ENCODE peak calls at places on chromosome 14, in seven cellular contexts. S is transverse colon, K is omental fat pad, Q is stomach, B is left ventricle myocardium inferior, Y is foreskin fibroblast, D is brain microvascular endothelial cell. C is an unnamed sample.

GRCh38 chr14:81991998-81992397 is 458.3 kb upstream of the SEL1L start:
- DNase-seq in S (no peak), K (no peak), Q (no peak), B (no peak), Y (peak), D (no peak), C (no peak)

GRCh38 chr14:69750495-69750894 is 16.4 kb upstream of the SRSF5 start:
- DNase-seq in S (no peak), K (no peak), Q (no peak), B (no peak), Y (no peak), D (no peak), C (no peak)

GRCh38 chr14:56271988-56272387 is 153.8 kb downstream of the PELI2 start:
- DNase-seq in S (no peak), K (no peak), Q (no peak), B (no peak), Y (peak), D (peak), C (peak)

GRCh38 chr14:39426605-39427004 is 5.6 kb downstream of the FBXO33 start:
- DNase-seq in S (no peak), K (no peak), Q (no peak), B (no peak), Y (peak), D (peak), C (peak)

GRCh38 chr14:105364100-105364708 is 34.1 kb upstream of the TEX22 start:
- DNase-seq in S (peak), K (no peak), Q (peak), B (peak), Y (peak), D (peak), C (peak)

GRCh38 chr14:69571879-69572633 is 2.6 kb downstream of the CCDC177 start:
- DNase-seq in S (peak), K (no peak), Q (peak), B (no peak), Y (peak), D (no peak), C (no peak)

GRCh38 chr14:21047378-21047781 is 5.2 kb downstream of the RNASE7 start:
- DNase-seq in S (no peak), K (no peak), Q (no peak), B (no peak), Y (no peak), D (no peak), C (peak)

GRCh38 chr14:56686416-56686815 is 106.8 kb downstream of the TMEM260 start:
- DNase-seq in S (peak), K (no peak), Q (peak), B (peak), Y (no peak), D (no peak), C (no peak)

GRCh38 chr14:51443195-51444018 is 203.4 kb downstream of the TMX1 start:
- DNase-seq in S (no peak), K (no peak), Q (no peak), B (no peak), Y (peak), D (peak), C (no peak)

GRCh38 chr14:54330876-54331275 is 65.9 kb upstream of the CDKN3 start:
- DNase-seq in S (no peak), K (no peak), Q (no peak), B (no peak), Y (no peak), D (no peak), C (no peak)

GRCh38 chr14:32430326-32430725 is 101.2 kb downstream of the AKAP6 start:
- DNase-seq in S (no peak), K (no peak), Q (no peak), B (no peak), Y (peak), D (peak), C (no peak)

GRCh38 chr14:68781161-68782021 is 11.5 kb downstream of the ZFP36L1 start:
- DNase-seq in S (peak), K (no peak), Q (peak), B (no peak), Y (no peak), D (no peak), C (no peak)

GRCh38 chr14:74961238-74961911 is 6.0 kb upstream of the PGF start:
- DNase-seq in S (no peak), K (no peak), Q (no peak), B (no peak), Y (no peak), D (no peak), C (no peak)

GRCh38 chr14:74800780-74801179 is 37.7 kb downstream of the YLPM1 start:
- DNase-seq in S (no peak), K (no peak), Q (no peak), B (no peak), Y (no peak), D (no peak), C (no peak)

GRCh38 chr14:58981840-58982239 is 206.6 kb upstream of the DAAM1 start:
- DNase-seq in S (no peak), K (no peak), Q (no peak), B (no peak), Y (no peak), D (no peak), C (no peak)

GRCh38 chr14:95452890-95453712 is 63.3 kb downstream of the SYNE3 start:
- DNase-seq in S (no peak), K (no peak), Q (no peak), B (no peak), Y (no peak), D (no peak), C (no peak)

GRCh38 chr14:81198651-81199050 is 22.1 kb downstream of the GTF2A1 start:
- DNase-seq in S (no peak), K (no peak), Q (no peak), B (no peak), Y (no peak), D (no peak), C (no peak)

GRCh38 chr14:71692496-71692895 is 239.7 kb upstream of the RGS6 start:
- DNase-seq in S (no peak), K (no peak), Q (no peak), B (no peak), Y (peak), D (no peak), C (peak)

GRCh38 chr14:69643430-69644200 is 32.2 kb downstream of the SUSD6 start:
- DNase-seq in S (peak), K (peak), Q (peak), B (no peak), Y (peak), D (peak), C (peak)

GRCh38 chr14:51208982-51209381 is 31.1 kb upstream of the TMX1 start:
- DNase-seq in S (no peak), K (no peak), Q (no peak), B (no peak), Y (no peak), D (no peak), C (no peak)

GRCh38 chr14:77036484-77037337 is 8.2 kb upstream of the IRF2BPL start:
- DNase-seq in S (no peak), K (no peak), Q (no peak), B (no peak), Y (no peak), D (no peak), C (no peak)

GRCh38 chr14:46344327-46344937 is 307.1 kb downstream of the RPL10L start:
- DNase-seq in S (no peak), K (no peak), Q (no peak), B (no peak), Y (peak), D (peak), C (peak)

GRCh38 chr14:90319173-90319572 is 12.6 kb downstream of the NRDE2 start:
- DNase-seq in S (no peak), K (no peak), Q (no peak), B (no peak), Y (peak), D (no peak), C (peak)

GRCh38 chr14:102341566-102341965 is 21.1 kb downstream of the CINP start:
- DNase-seq in S (no peak), K (no peak), Q (no peak), B (no peak), Y (no peak), D (no peak), C (no peak)

GRCh38 chr14:104141621-104142091 is 3.3 kb downstream of the KIF26A start:
- DNase-seq in S (no peak), K (no peak), Q (no peak), B (no peak), Y (no peak), D (no peak), C (no peak)

GRCh38 chr14:104120281-104120741 is 18.1 kb upstream of the KIF26A start:
- DNase-seq in S (no peak), K (no peak), Q (peak), B (no peak), Y (no peak), D (no peak), C (no peak)

GRCh38 chr14:37457334-37457733 is 137.7 kb downstream of the FOXA1 start:
- DNase-seq in S (no peak), K (no peak), Q (no peak), B (no peak), Y (no peak), D (no peak), C (no peak)

GRCh38 chr14:66514206-66514605 is 6.3 kb downstream of the GPHN start:
- DNase-seq in S (no peak), K (no peak), Q (no peak), B (no peak), Y (peak), D (no peak), C (no peak)

GRCh38 chr14:36662543-36663403 is 1.1 kb downstream of the PAX9 start:
- DNase-seq in S (no peak), K (no peak), Q (no peak), B (no peak), Y (peak), D (no peak), C (peak)

GRCh38 chr14:68249534-68250517 is 430.2 kb downstream of the RAD51B start:
- DNase-seq in S (no peak), K (no peak), Q (no peak), B (no peak), Y (peak), D (no peak), C (peak)

GRCh38 chr14:105249175-105250007 is 1.1 kb downstream of the BTBD6 start:
- DNase-seq in S (peak), K (no peak), Q (peak), B (no peak), Y (peak), D (peak), C (no peak)

GRCh38 chr14:63134801-63135200 is 69.4 kb upstream of the RHOJ start:
- DNase-seq in S (no peak), K (no peak), Q (no peak), B (no peak), Y (peak), D (peak), C (no peak)

GRCh38 chr14:43894534-43894933 is 612.5 kb downstream of the FSCB start:
- DNase-seq in S (no peak), K (no peak), Q (no peak), B (no peak), Y (no peak), D (no peak), C (no peak)

GRCh38 chr14:95047754-95048153 is 109.6 kb downstream of the DICER1 start:
- DNase-seq in S (no peak), K (no peak), Q (peak), B (no peak), Y (no peak), D (no peak), C (no peak)

GRCh38 chr14:103552811-103553210 is 9.6 kb downstream of the BAG5 start:
- DNase-seq in S (peak), K (no peak), Q (no peak), B (peak), Y (no peak), D (no peak), C (no peak)

GRCh38 chr14:26621807-26622560 is 24.2 kb upstream of the NOVA1 start:
- DNase-seq in S (no peak), K (no peak), Q (no peak), B (no peak), Y (peak), D (no peak), C (no peak)

GRCh38 chr14:96162741-96163140 is 41.9 kb upstream of the BDKRB2 start:
- DNase-seq in S (no peak), K (no peak), Q (peak), B (no peak), Y (no peak), D (peak), C (peak)

GRCh38 chr14:75050852-75051555 is at the start of gene MLH3:
- DNase-seq in S (peak), K (peak), Q (peak), B (peak), Y (peak), D (peak), C (peak)

GRCh38 chr14:75295491-75296338 is 17.1 kb downstream of the FOS start:
- DNase-seq in S (peak), K (peak), Q (peak), B (peak), Y (peak), D (peak), C (peak)

DNA sequence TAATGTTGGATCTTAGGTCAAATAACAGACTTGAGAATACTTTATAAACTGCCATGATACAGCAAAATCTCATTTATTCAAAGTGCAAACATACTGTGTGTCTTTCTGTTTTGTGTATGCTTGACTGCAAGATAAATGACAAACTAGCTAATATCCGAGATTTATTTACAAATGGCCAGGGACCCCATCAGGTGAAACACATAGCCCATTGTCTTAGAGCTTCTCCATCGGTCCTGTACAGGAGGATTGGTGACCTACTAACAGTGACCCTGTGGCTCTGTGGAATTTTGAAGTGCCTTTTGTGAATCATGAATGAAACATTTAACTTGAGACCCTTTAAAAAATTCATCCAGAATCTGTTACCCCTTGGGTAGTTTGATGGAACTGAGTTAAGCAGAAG is 27.1 kb downstream of the SLC25A29 start:
- DNase-seq in S (no peak), K (no peak), Q (no peak), B (no peak), Y (no peak), D (no peak), C (no peak)
- TF ChIP-seq CTCF in S (no peak), K (no peak), Q (no peak), B (no peak), Y (no peak), D (no peak), C (no peak)

GRCh38 chr14:61192970-61193369 is 88.2 kb downstream of the TMEM30B start:
- DNase-seq in S (no peak), K (no peak), Q (no peak), B (no peak), Y (peak), D (no peak), C (no peak)

GRCh38 chr14:61193471-61193870 is 87.7 kb downstream of the TMEM30B start:
- DNase-seq in S (no peak), K (no peak), Q (no peak), B (no peak), Y (no peak), D (no peak), C (no peak)

GRCh38 chr14:61196792-61197191 is 84.3 kb downstream of the TMEM30B start:
- DNase-seq in S (no peak), K (no peak), Q (no peak), B (no peak), Y (no peak), D (no peak), C (no peak)

GRCh38 chr14:61197416-61197815 is 83.7 kb downstream of the TMEM30B start:
- DNase-seq in S (no peak), K (no peak), Q (no peak), B (no peak), Y (no peak), D (no peak), C (no peak)

DNA sequence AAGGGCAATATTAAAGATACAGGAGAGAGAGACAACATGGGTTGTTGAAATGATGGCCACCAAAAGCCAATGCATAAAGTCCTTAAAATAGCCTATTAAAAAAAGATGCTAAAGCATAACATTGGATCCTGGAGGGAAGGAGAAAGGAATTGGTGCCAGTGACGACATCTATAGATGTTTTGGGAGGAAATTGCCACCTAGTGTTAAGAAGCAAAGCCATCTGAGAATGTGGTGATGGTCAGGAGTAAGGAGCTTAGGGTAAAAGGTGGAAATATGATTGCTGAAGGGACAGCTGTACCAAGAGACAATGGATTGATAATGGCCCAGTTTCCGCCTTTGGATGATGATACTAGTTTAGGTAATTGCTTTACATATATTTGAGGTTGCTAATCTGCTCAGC is 85.1 kb downstream of the TMEM30B start:
- DNase-seq in S (no peak), K (no peak), Q (no peak), B (no peak), Y (no peak), D (no peak), C (no peak)
- TF ChIP-seq CTCF in S (no peak), K (no peak), Q (no peak), B (no peak), Y (peak), D (peak), C (peak)

GRCh38 chr14:22982477-22983245 is at the start of gene AJUBA:
- DNase-seq in S (peak), K (peak), Q (peak), B (peak), Y (peak), D (peak), C (peak)
- TF ChIP-seq CTCF in S (no peak), K (no peak), Q (no peak), B (no peak), Y (no peak), D (peak), C (no peak)

GRCh38 chr14:72864712-72865365 is 29.1 kb downstream of the DPF3 start:
- DNase-seq in S (no peak), K (no peak), Q (no peak), B (peak), Y (no peak), D (peak), C (no peak)

GRCh38 chr14:72868500-72868899 is 25.4 kb downstream of the DPF3 start:
- DNase-seq in S (no peak), K (no peak), Q (no peak), B (no peak), Y (no peak), D (no peak), C (no peak)

DNA sequence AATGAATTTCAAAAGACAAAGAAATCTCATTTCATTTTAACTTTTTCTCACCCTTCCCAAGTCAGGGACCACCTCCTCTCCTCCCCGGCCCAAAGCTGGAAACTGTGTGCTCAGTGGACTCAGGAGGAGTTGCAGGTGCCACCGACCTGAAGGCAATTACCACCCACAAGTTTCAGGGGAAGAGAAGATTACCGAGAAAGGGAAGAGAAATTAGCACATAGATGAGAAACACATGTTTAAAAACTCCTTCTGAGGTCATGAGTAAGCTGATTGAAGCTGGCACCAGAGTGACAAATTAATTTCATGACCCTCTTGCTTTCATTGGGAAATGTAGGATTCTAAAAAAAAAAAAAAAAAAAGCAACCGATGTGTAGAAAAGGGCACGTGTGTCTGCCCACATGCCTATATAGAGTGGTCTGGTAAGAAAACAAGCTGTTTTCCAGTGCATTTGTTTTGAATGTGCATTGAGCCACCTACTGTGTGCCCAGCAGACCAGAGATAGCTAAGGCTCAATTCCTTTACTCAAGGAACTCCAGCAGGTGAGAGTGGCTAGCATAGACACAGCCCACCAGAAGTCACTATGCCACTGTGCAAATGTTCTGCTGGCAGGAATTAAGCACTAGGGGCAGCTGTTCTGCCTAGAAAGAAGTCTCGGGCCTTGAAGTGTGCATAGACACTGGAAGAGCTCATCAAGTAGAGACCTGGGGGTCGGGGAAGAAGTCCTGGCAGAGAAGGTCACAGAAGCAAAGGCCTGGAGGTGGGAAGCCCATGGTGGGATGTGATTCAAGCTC is 30.5 kb downstream of the DPF3 start:
- DNase-seq in S (no peak), K (no peak), Q (no peak), B (no peak), Y (peak), D (no peak), C (no peak)
- TF ChIP-seq CTCF in S (no peak), K (no peak), Q (no peak), B (no peak), Y (no peak), D (peak), C (no peak)

DNA sequence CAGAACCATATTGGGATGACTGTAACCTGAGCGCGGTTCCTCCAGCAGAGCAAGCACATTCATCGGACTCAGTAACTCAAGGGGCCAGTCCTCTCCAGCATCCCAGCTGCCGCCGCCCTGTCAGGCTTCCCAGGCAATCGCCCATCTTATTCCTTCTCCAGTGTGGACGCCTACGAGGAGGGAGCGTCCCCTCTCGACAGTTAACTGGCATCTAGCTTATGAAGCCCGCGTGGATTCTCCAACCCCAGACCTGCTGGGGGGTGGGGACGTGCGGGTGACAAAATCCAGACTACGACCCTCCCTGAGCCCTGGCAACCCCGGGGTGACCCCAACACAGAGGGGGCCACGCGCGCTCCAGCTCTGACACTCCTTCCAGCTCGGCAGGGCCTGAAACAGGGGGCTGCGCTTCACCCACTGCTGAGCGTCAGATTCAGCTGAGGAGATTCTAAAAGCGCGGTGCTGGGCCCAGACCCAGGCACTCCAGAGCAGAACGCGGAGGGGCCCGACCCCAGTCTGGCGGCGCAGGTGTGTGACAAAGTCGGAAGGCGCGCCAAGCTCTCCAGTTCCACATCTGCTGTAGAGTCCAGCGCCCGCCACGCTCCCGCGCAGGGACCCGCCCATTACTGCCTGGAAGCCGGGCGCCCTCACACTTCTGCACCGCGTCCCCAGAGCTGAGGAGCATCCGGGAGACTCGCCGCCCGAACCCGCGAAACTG is 43.9 kb upstream of the ESR2 start:
- DNase-seq in S (peak), K (peak), Q (peak), B (no peak), Y (peak), D (peak), C (peak)
- TF ChIP-seq CTCF in S (no peak), K (no peak), Q (no peak), B (no peak), Y (peak), D (peak), C (no peak)

DNA sequence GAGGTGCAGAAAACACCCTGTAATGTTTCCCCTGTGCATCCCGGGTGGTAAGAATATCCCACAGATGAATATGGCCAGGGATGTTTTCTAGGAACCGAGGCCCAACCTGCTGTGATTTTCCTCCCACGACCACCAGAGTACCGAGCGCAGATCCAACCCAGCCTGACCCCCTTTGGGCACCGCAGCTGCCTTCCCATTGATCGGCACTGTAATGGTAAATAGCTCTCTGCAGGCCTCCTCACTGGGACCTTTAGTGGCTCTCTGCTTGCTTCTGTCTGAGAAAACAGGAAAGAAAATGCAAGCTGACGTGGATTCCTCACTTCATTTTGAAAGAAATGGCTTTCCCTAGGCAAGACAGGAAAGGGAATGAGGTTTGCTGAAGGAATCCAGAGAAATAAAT is 2.4 kb upstream of the RAB15 start:
- DNase-seq in S (no peak), K (no peak), Q (no peak), B (no peak), Y (no peak), D (no peak), C (no peak)
- TF ChIP-seq CTCF in S (no peak), K (no peak), Q (no peak), B (no peak), Y (no peak), D (no peak), C (no peak)